ENCODE peak calls at places on chromosome 4, in eight cellular contexts. B, T, N, H, G, J, M and O are unnamed samples.

GRCh38 chr4:177339794-177340374 is 30.2 kb downstream of the NEIL3 start:
- DNase-seq in M (no peak), B (peak; percentile 70), J (peak; percentile 49), N (no peak), T (no peak), H (no peak), G (no peak), O (no peak)

GRCh38 chr4:99390060-99390459 is 37.5 kb upstream of the ADH1C start:
- DNase-seq in M (no peak), H (no peak), T (no peak), G (no peak), B (peak; percentile 93), N (no peak), J (no peak), O (no peak)

GRCh38 chr4:185585211-185585610 is 49.9 kb upstream of the PDLIM3 start:
- DNase-seq in M (no peak), B (no peak), N (no peak), H (no peak), G (no peak), T (no peak), J (no peak), O (no peak)

GRCh38 chr4:170017252-170017651 is 8.9 kb downstream of the MFAP3L start:
- DNase-seq in J (no peak), H (no peak), N (no peak), B (no peak), M (no peak), G (no peak), T (no peak), O (no peak)

GRCh38 chr4:6390357-6390756 is 82.1 kb downstream of the PPP2R2C start:
- DNase-seq in T (no peak), J (no peak), H (no peak), G (no peak), B (no peak), N (no peak), M (peak; percentile 36), O (no peak)

GRCh38 chr4:10006236-10006603 is 15.1 kb downstream of the SLC2A9 start:
- DNase-seq in G (no peak), T (peak; percentile 67), N (no peak), B (peak; percentile 56), M (no peak), J (no peak), H (peak; percentile 64), O (no peak)

GRCh38 chr4:91758487-91758886 is 545.3 kb upstream of the GRID2 start:
- DNase-seq in B (peak; percentile 58), J (no peak), M (no peak), H (no peak), G (no peak), T (no peak), N (no peak), O (no peak)

GRCh38 chr4:100605144-100605543 is 87.3 kb upstream of the EMCN start:
- DNase-seq in J (no peak), T (no peak), M (no peak), N (no peak), B (no peak), G (no peak), H (no peak), O (no peak)

GRCh38 chr4:140049924-140050681 is 103.9 kb downstream of the MAML3 start:
- DNase-seq in G (no peak), B (peak; percentile 54), J (no peak), N (peak; percentile 78), H (no peak), T (no peak), M (no peak), O (peak; percentile 64)

GRCh38 chr4:140047781-140048180 is 106.2 kb downstream of the MAML3 start:
- DNase-seq in H (no peak), T (no peak), B (no peak), M (no peak), G (no peak), N (no peak), J (no peak), O (no peak)

GRCh38 chr4:140047017-140047640 is 106.9 kb downstream of the MAML3 start:
- DNase-seq in M (peak; percentile 52), T (no peak), B (peak; percentile 70), H (no peak), G (no peak), N (peak; percentile 72), J (no peak), O (no peak)

GRCh38 chr4:140048419-140049022 is 105.5 kb downstream of the MAML3 start:
- DNase-seq in J (no peak), B (no peak), T (no peak), M (no peak), G (no peak), H (no peak), N (no peak), O (no peak)

DNA sequence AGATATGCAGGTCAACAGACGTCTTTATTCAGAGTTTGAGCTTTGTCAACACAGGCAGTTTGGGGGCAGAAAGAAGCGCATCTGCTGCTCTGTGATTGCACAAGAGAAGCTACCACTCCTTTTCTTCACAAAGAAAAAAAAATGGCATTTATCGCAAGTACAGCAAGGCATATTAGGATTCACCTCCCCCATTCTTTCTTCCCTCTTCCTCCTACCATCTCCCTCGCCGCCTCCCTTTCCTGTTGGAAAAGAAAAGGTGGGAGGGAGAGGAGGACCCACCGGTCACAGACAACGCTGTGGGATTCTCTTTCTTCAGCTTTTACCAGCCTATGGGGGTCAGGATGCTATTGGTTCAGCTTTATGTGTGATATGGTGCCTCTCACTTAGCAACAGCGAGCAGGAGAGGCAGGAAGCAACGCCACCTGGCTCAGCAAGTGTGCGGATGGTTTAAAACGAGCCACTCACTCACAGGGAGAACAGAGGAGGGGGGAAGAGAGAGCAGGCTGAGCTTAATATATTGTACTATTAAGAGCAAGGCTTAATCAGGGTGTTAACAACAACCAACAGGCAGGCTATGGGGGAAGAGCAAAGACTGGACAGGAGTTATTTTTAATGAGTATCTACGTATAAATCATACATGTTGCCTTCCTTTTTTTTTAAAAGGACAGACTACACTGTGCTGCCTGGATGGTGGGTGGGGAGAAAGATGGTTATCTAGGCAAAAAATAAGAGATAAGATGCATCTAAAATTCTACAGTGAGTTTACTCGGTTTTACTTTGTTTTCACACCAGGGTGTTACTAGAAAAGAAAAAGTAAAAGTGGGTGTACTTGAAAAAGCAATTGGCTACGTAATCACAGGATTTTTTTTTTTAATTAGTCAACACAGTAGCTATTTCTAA is 104.7 kb downstream of the MAML3 start:
- DNase-seq in N (peak; percentile 91), T (peak; percentile 64), H (no peak), G (no peak), J (peak; percentile 37), M (peak; percentile 62), B (peak; percentile 33), O (peak; percentile 88)
- H3K4me3 ChIP-seq in N (peak overlapping the region; percentile 59), T (peak overlapping the region; percentile 25), H (no peak overlapping the region), G (peak overlapping the region; percentile 61), J (peak overlapping the region; percentile 17), M (peak overlapping the region; percentile 51), B (peak overlapping the region; percentile 47), O (peak overlapping the region; percentile 16)

GRCh38 chr4:76703676-76704075 is 194.3 kb downstream of the SOWAHB start:
- DNase-seq in T (no peak), G (no peak), N (no peak), B (peak; percentile 63), J (no peak), M (no peak), H (no peak), O (no peak)

GRCh38 chr4:76704133-76704881 is 193.6 kb downstream of the SOWAHB start:
- DNase-seq in B (peak; percentile 83), M (no peak), N (no peak), J (no peak), H (peak; percentile 28), G (no peak), T (peak; percentile 79), O (no peak)

GRCh38 chr4:76702440-76703122 is 195.4 kb downstream of the SOWAHB start:
- DNase-seq in N (no peak), M (no peak), J (no peak), T (no peak), G (no peak), B (no peak), H (no peak), O (no peak)

GRCh38 chr4:76705497-76705896 is 192.4 kb downstream of the SOWAHB start:
- DNase-seq in H (no peak), N (no peak), M (no peak), T (no peak), B (no peak), J (no peak), G (no peak), O (no peak)

DNA sequence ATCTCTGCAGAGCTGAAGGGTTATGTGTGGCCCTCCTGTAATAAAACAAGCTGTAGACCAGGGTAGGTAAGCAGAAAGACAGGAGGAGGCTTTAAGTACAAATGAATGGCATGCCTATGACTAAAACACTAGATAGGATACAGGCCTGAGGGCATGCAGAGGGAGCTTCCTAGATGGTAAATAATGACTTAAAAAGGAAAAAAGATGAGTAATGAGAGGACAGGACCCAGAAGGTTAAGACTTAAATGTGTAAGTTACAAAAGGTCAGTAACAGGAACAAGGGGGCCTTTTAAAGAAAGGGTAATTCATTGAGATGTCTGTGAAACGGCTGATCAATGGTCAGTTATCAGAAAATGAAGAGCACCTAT is 194.8 kb downstream of the SOWAHB start:
- DNase-seq in B (no peak), N (no peak), G (no peak), J (no peak), T (no peak), H (no peak), M (no peak), O (no peak)
- H3K4me3 ChIP-seq in B (no peak overlapping the region), N (no peak overlapping the region), G (no peak overlapping the region), J (no peak overlapping the region), T (no peak overlapping the region), H (no peak overlapping the region), M (no peak overlapping the region), O (no peak overlapping the region)

DNA sequence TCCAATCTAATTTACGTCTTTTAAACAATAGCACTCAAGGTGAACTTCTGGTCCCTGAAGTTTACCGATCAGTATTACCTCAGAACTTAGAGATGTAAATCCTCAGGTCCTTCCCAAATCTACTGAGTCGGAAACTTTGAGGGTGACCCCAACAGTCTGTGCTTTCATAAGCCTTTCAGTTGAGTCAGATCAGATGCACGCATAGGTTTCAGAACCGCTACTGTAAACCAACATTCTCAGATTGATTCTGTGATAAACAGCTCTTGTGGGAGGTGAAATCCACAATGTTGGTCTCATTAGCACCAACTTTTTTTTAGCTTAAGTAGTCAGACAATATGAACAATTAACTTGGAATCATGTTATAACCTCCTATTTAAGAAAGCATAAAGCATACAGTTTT is 86.0 kb downstream of the WWC2 start:
- DNase-seq in M (no peak), N (no peak), B (no peak), J (no peak), H (no peak), T (no peak), G (no peak), O (no peak)
- H3K4me3 ChIP-seq in M (no peak overlapping the region), N (no peak overlapping the region), B (no peak overlapping the region), J (no peak overlapping the region), H (no peak overlapping the region), T (no peak overlapping the region), G (no peak overlapping the region), O (no peak overlapping the region)

DNA sequence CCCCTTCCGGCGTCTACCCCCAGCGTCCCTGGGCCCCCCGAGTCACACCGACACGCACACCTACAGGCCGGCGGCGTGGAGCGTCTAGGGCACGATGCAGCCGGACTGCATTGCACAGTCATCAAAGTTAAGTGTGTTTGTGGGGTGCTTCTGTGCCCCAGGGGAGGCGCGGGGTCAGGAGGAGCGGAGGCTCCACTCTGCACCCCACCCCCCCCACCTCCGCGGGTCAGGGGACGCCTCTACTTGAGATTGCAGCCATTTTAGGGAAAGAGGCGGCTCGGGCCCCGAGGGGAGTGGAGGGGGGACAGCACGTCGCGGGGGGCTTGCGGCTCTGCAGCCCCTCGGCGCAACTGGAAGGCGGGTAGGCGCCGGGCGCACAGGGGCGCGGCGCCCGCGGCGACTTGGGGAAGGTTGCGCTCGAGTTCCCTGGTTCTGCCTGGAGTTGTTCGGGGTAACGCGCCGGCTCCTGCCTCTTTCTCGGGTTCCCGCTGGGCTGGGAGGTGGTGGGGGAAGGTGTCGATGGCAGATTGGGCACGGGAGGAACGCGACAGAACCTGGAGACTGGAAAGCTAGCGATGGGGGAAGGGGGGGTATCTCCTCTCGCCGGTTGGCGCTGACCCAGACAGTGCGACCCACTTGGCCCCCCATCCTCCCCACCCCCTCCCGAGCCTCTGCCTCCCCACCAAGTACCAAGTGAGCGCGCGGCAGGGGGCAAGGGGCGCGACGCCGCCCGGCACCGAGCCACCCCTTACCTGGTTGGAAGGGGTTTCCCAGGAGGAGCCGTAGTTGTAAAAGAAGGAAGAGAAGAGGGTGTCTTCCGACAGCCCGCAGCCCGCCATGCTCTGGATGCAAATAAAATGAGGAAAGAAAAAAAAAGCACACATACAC is 112.5 kb downstream of the DHX15 start:
- DNase-seq in M (peak; percentile 12), N (peak; percentile 87), G (no peak), H (no peak), J (no peak), T (peak; percentile 10), B (no peak), O (no peak)
- H3K4me3 ChIP-seq in M (peak overlapping the region; percentile 92), N (peak overlapping the region; percentile 78), G (peak overlapping the region; percentile 69), H (peak overlapping the region; percentile 56), J (no peak overlapping the region), T (peak overlapping the region; percentile 40), B (peak overlapping the region; percentile 73), O (no peak overlapping the region)